ENCODE peak calls at places on chromosomes 5 and 9, in nine cellular contexts. L, I, Y, G, S, R, N, Q and B are unnamed samples.
A peak's percentile ranks its signal among the peaks of the same experiment; 100 is the strongest.

GRCh38 chr9:89309608-89310485 is 1.1 kb upstream of the CKS2 start:
- DNase-seq in L (no peak), I (no peak), Y (no peak), G (peak; percentile 63), S (no peak), R (no peak), N (no peak), Q (no peak), B (no peak)

GRCh38 chr5:43543434-43543833 is 13.4 kb downstream of the PAIP1 start:
- DNase-seq in L (no peak), I (no peak), Y (no peak), G (no peak), S (no peak), R (no peak), N (no peak), Q (no peak), B (no peak)

GRCh38 chr5:39194466-39195136 is 24.8 kb downstream of the FYB1 start:
- DNase-seq in L (no peak), I (no peak), Y (no peak), G (peak; percentile 93), S (no peak), R (no peak), N (no peak), Q (no peak), B (no peak)

GRCh38 chr9:72790934-72791333 is 161.9 kb downstream of the ALDH1A1 start:
- DNase-seq in L (no peak), I (no peak), Y (no peak), G (no peak), S (no peak), R (no peak), N (no peak), Q (no peak), B (no peak)

GRCh38 chr5:322942-323879 is 1.7 kb downstream of the AHRR start:
- DNase-seq in L (no peak), I (no peak), Y (no peak), G (no peak), S (no peak), R (no peak), N (no peak), Q (no peak), B (no peak)

GRCh38 chr9:6873862-6874261 is 116.1 kb downstream of the KDM4C start:
- DNase-seq in L (no peak), I (peak; percentile 9), Y (no peak), G (no peak), S (no peak), R (no peak), N (no peak), Q (no peak), B (no peak)

GRCh38 chr9:33408087-33408486 is 5.7 kb upstream of the AQP7 start:
- DNase-seq in L (no peak), I (no peak), Y (no peak), G (no peak), S (no peak), R (no peak), N (no peak), Q (no peak), B (no peak)

GRCh38 chr5:107916731-107917725 is 246.3 kb upstream of the EFNA5 start:
- DNase-seq in L (no peak), I (no peak), Y (no peak), G (no peak), S (no peak), R (no peak), N (no peak), Q (no peak), B (no peak)

GRCh38 chr5:113232667-113233066 is 202.1 kb downstream of the TSSK1B start:
- DNase-seq in L (no peak), I (no peak), Y (no peak), G (no peak), S (peak; percentile 76), R (no peak), N (no peak), Q (no peak), B (no peak)

GRCh38 chr9:104923289-104923688 is 4.7 kb downstream of the ABCA1 start:
- DNase-seq in L (no peak), I (no peak), Y (no peak), G (no peak), S (no peak), R (no peak), N (no peak), Q (no peak), B (no peak)

GRCh38 chr5:98069876-98070512 is 703.5 kb upstream of the RGMB start:
- DNase-seq in L (no peak), I (no peak), Y (no peak), G (no peak), S (no peak), R (no peak), N (no peak), Q (no peak), B (no peak)

GRCh38 chr5:74624501-74624900 is 16.0 kb downstream of the ENC1 start:
- DNase-seq in L (no peak), I (no peak), Y (no peak), G (peak; percentile 99), S (no peak), R (no peak), N (no peak), Q (no peak), B (no peak)

GRCh38 chr5:115583474-115583873 is 18.8 kb downstream of the TICAM2 start:
- DNase-seq in L (no peak), I (peak; percentile 52), Y (no peak), G (no peak), S (no peak), R (no peak), N (no peak), Q (no peak), B (no peak)

GRCh38 chr5:55416306-55416705 is 108.5 kb downstream of the MTREX start:
- DNase-seq in L (no peak), I (no peak), Y (no peak), G (no peak), S (no peak), R (no peak), N (no peak), Q (no peak), B (no peak)

GRCh38 chr9:87435189-87435880 is 62.3 kb upstream of the DAPK1 start:
- DNase-seq in L (no peak), I (no peak), Y (no peak), G (no peak), S (no peak), R (no peak), N (no peak), Q (no peak), B (no peak)

GRCh38 chr9:29697011-29697410 is 2123.7 kb upstream of the C9orf72 start:
- DNase-seq in L (no peak), I (no peak), Y (no peak), G (no peak), S (no peak), R (no peak), N (no peak), Q (no peak), B (no peak)

GRCh38 chr5:176675676-176676360 is 28.5 kb downstream of the TSPAN17 start:
- DNase-seq in L (no peak), I (no peak), Y (no peak), G (peak; percentile 43), S (no peak), R (no peak), N (no peak), Q (no peak), B (no peak)

GRCh38 chr9:96187108-96187695 is 114.8 kb downstream of the HSD17B3 start:
- DNase-seq in L (no peak), I (no peak), Y (peak; percentile 49), G (no peak), S (no peak), R (no peak), N (no peak), Q (no peak), B (no peak)

GRCh38 chr5:179812135-179812825 is 5.6 kb upstream of the MGAT4B start:
- DNase-seq in L (no peak), I (no peak), Y (peak; percentile 45), G (no peak), S (no peak), R (no peak), N (no peak), Q (no peak), B (no peak)

GRCh38 chr5:31347558-31347905 is 154.0 kb downstream of the CDH6 start:
- DNase-seq in L (no peak), I (no peak), Y (no peak), G (no peak), S (no peak), R (no peak), N (no peak), Q (no peak), B (no peak)

GRCh38 chr9:33517373-33517772 is 6.7 kb upstream of the ANKRD18B start:
- DNase-seq in L (no peak), I (no peak), Y (no peak), G (peak; percentile 45), S (no peak), R (no peak), N (peak; percentile 43), Q (no peak), B (no peak)

GRCh38 chr9:136526625-136527066 is 19.2 kb downstream of the NOTCH1 start:
- DNase-seq in L (no peak), I (no peak), Y (no peak), G (no peak), S (no peak), R (no peak), N (no peak), Q (peak; percentile 86), B (peak; percentile 79)
- H3K27ac ChIP-seq in L (no peak overlapping the region), I (no peak overlapping the region), Y (peak overlapping the region; percentile 74), G (no peak overlapping the region), S (no peak overlapping the region), R (peak overlapping the region; percentile 74), N (no peak overlapping the region), Q (peak overlapping the region; percentile 90), B (peak overlapping the region; percentile 91)

DNA sequence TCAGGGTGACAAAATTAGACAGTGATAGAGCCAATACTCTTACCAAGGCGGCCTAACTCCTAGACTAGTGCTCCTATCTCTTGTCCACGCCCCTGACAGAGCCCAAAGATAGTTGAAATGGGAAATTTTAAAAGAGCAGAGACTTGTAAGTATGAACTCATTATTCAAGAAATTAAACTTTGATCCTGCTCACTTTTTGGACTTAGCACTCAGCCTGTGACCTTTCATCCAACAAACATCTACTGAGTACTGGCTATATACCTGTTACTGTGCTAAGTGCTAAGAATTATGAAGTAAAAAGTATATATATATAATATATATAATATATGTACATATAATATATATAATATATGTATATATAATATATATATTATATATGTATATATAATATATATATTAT is 1.2 kb downstream of the INVS start:
- DNase-seq in L (no peak), I (no peak), Y (no peak), G (no peak), S (no peak), R (no peak), N (no peak), Q (no peak), B (no peak)
- H3K27ac ChIP-seq in L (no peak overlapping the region), I (no peak overlapping the region), Y (peak overlapping the region; percentile 96), G (no peak overlapping the region), S (peak overlapping the region; percentile 79), R (peak overlapping the region; percentile 95), N (no peak overlapping the region), Q (peak overlapping the region; percentile 92), B (no peak overlapping the region)

GRCh38 chr5:2254404-2254803 is 371.7 kb upstream of the IRX4 start:
- DNase-seq in L (no peak), I (no peak), Y (no peak), G (no peak), S (no peak), R (no peak), N (no peak), Q (no peak), B (no peak)
- H3K27ac ChIP-seq in L (no peak overlapping the region), I (no peak overlapping the region), Y (no peak overlapping the region), G (no peak overlapping the region), S (no peak overlapping the region), R (no peak overlapping the region), N (no peak overlapping the region), Q (no peak overlapping the region), B (no peak overlapping the region)

GRCh38 chr5:168404366-168404765 is 81.9 kb upstream of the RARS1 start:
- DNase-seq in L (no peak), I (peak; percentile 92), Y (no peak), G (no peak), S (no peak), R (no peak), N (no peak), Q (no peak), B (no peak)
- H3K27ac ChIP-seq in L (no peak overlapping the region), I (peak overlapping the region; percentile 57), Y (peak overlapping the region; percentile 31), G (no peak overlapping the region), S (no peak overlapping the region), R (no peak overlapping the region), N (no peak overlapping the region), Q (peak overlapping the region; percentile 73), B (peak overlapping the region; percentile 85)